ENCODE peak calls at places on chromosomes 13 and 19, in ten cellular contexts. K, G, H, D, O, T, M, B, C and Z are unnamed samples.

GRCh38 chr19:14337510-14337909 is 43.7 kb upstream of the ADGRE5 start:
- DNase-seq in K (no peak), G (peak), H (peak), D (no peak), O (no peak), T (no peak), M (no peak), B (no peak), C (no peak), Z (no peak)

GRCh38 chr19:58409010-58409790 is 751 bp downstream of the ZNF584 start:
- DNase-seq in K (no peak), G (no peak), H (no peak), D (peak), O (no peak), T (no peak), M (peak), B (no peak), C (no peak), Z (no peak)

GRCh38 chr19:40223135-40223822 is 3.2 kb downstream of the CCNP start:
- DNase-seq in K (no peak), G (peak), H (peak), D (no peak), O (no peak), T (no peak), M (no peak), B (peak), C (no peak), Z (no peak)

GRCh38 chr13:94602467-94602866 is 810 bp downstream of the GPR180 start:
- DNase-seq in K (no peak), G (no peak), H (no peak), D (no peak), O (no peak), T (no peak), M (no peak), B (no peak), C (no peak), Z (no peak)

GRCh38 chr13:107827840-107828549 is 387.3 kb downstream of the LIG4 start:
- DNase-seq in K (no peak), G (no peak), H (no peak), D (no peak), O (no peak), T (no peak), M (peak), B (no peak), C (no peak), Z (no peak)

GRCh38 chr13:90830782-90831181 is 516.7 kb upstream of the MIR17HG start:
- DNase-seq in K (no peak), G (no peak), H (no peak), D (no peak), O (no peak), T (no peak), M (no peak), B (no peak), C (no peak), Z (no peak)

GRCh38 chr13:50589139-50589538 is 254.4 kb downstream of the DLEU7 start:
- DNase-seq in K (no peak), G (no peak), H (no peak), D (no peak), O (peak), T (no peak), M (peak), B (no peak), C (no peak), Z (peak)

GRCh38 chr19:5694952-5695648 is 5.0 kb downstream of the RPL36 start:
- DNase-seq in K (no peak), G (no peak), H (no peak), D (no peak), O (no peak), T (no peak), M (no peak), B (no peak), C (no peak), Z (no peak)

GRCh38 chr19:55637534-55637933 is 3.3 kb upstream of the ZNF580 start:
- DNase-seq in K (no peak), G (no peak), H (no peak), D (no peak), O (no peak), T (no peak), M (no peak), B (no peak), C (no peak), Z (no peak)

GRCh38 chr13:110301606-110302131 is 5.3 kb downstream of the COL4A1 start:
- DNase-seq in K (no peak), G (no peak), H (no peak), D (no peak), O (peak), T (no peak), M (peak), B (no peak), C (no peak), Z (no peak)

GRCh38 chr13:80666782-80667537 is 326.0 kb upstream of the SPRY2 start:
- DNase-seq in K (no peak), G (no peak), H (no peak), D (no peak), O (no peak), T (no peak), M (peak), B (no peak), C (no peak), Z (peak)

GRCh38 chr13:75830842-75831241 is 194.7 kb downstream of the LMO7 start:
- DNase-seq in K (no peak), G (no peak), H (no peak), D (no peak), O (no peak), T (no peak), M (peak), B (no peak), C (no peak), Z (peak)

GRCh38 chr19:33502991-33503790 is 18.4 kb downstream of the PEPD start:
- DNase-seq in K (no peak), G (no peak), H (no peak), D (no peak), O (no peak), T (no peak), M (no peak), B (no peak), C (no peak), Z (no peak)

GRCh38 chr13:40494513-40494912 is 171.9 kb downstream of the FOXO1 start:
- DNase-seq in K (no peak), G (no peak), H (peak), D (no peak), O (no peak), T (no peak), M (peak), B (peak), C (no peak), Z (no peak)

GRCh38 chr13:112587767-112588489 is at the start of gene TUBGCP3:
- DNase-seq in K (peak), G (peak), H (peak), D (peak), O (peak), T (peak), M (peak), B (peak), C (peak), Z (peak)

GRCh38 chr19:41701401-41702075 is 6.9 kb upstream of the CEACAM5 start:
- DNase-seq in K (no peak), G (peak), H (no peak), D (peak), O (no peak), T (no peak), M (no peak), B (no peak), C (no peak), Z (no peak)

GRCh38 chr13:102018716-102019115 is 383.1 kb downstream of the FGF14 start:
- DNase-seq in K (no peak), G (no peak), H (no peak), D (no peak), O (no peak), T (no peak), M (no peak), B (no peak), C (no peak), Z (no peak)

GRCh38 chr13:20182231-20182846 is 10.4 kb downstream of the GJB2 start:
- DNase-seq in K (no peak), G (peak), H (peak), D (no peak), O (peak), T (no peak), M (peak), B (peak), C (peak), Z (peak)

GRCh38 chr19:45766293-45766918 is 2.6 kb downstream of the SIX5 start:
- DNase-seq in K (no peak), G (no peak), H (no peak), D (no peak), O (no peak), T (no peak), M (no peak), B (no peak), C (no peak), Z (no peak)
- H3K4me3 ChIP-seq in K (peak), G (peak), H (no peak), D (peak), O (peak), T (peak), M (peak), B (no peak), C (peak), Z (peak)

GRCh38 chr13:99930925-99931324 is 40.6 kb downstream of the ZIC5 start:
- DNase-seq in K (no peak), G (no peak), H (no peak), D (no peak), O (no peak), T (no peak), M (no peak), B (no peak), C (no peak), Z (no peak)
- H3K4me3 ChIP-seq in K (no peak), G (no peak), H (no peak), D (no peak), O (no peak), T (no peak), M (no peak), B (no peak), C (no peak), Z (no peak)

GRCh38 chr19:37470216-37470615 is 1.1 kb downstream of the ZNF570 start:
- DNase-seq in K (no peak), G (no peak), H (no peak), D (no peak), O (no peak), T (no peak), M (no peak), B (no peak), C (no peak), Z (no peak)
- H3K4me3 ChIP-seq in K (peak), G (peak), H (peak), D (no peak), O (peak), T (peak), M (no peak), B (no peak), C (peak), Z (peak)

DNA sequence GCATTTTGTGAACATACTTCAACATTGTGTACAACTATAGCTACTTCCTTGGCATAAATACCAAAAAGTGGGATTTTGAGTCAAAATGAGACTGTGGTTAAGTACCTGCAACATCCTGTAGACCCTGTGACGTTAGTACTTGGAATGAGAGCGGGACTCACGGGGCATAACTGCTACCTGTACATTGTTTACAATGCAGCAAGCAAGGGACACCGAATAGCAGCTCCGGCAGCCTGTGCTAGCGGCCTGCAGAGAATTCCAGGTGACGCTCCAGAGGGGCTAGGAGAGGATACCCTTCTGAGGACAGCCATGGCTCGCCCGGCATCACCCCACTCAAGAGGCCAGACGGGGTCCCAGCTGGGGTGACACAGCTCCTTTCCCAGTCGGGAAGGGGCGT is 821 bp upstream of the ZNF331 start:
- DNase-seq in K (no peak), G (no peak), H (no peak), D (no peak), O (no peak), T (no peak), M (no peak), B (peak), C (no peak), Z (no peak)
- H3K4me3 ChIP-seq in K (peak), G (peak), H (peak), D (peak), O (peak), T (peak), M (peak), B (peak), C (peak), Z (peak)

GRCh38 chr19:50204081-50204428 is 633 bp downstream of the MYH14 start:
- DNase-seq in K (no peak), G (no peak), H (no peak), D (no peak), O (no peak), T (no peak), M (no peak), B (no peak), C (no peak), Z (no peak)
- H3K4me3 ChIP-seq in K (peak), G (peak), H (no peak), D (peak), O (no peak), T (peak), M (no peak), B (no peak), C (peak), Z (no peak)

DNA sequence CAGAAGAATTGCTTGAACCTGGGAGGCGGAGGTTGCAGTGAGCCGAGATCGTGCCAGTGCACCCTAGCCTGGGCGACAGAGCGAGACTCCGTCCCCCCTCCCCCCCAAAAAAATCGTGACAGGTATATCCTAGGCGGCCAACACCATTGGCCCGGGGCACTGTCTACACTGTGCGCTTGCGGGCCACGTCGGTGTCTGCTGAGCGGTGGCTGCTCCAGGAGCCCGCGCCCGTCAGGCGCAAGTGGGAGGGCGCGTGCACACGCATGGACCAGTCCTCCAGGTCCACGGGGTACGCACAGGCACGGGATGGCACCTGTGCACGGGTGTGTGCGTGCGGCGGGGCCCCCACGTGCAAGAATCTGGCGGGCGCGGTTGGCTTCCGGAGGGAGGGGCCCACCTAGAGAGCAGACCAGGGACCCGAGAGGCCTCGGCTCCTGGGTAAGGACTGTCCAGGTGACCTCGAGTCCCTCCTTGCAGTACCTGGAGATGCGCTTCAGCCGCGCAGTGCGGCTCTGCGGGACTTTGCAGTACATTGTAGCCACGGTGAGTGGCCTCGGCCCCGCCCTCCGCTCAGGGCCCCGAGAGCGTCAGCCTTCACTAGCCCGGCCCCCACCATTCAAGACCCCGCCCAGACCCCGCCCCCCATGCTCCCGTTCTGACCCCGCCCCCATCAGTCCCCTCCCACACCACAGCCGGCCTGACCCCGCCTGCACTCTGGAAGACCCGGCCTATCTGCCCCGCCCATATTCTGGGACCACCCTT is 2.1 kb downstream of the SLC5A5 start:
- DNase-seq in K (no peak), G (peak), H (peak), D (no peak), O (no peak), T (no peak), M (no peak), B (peak), C (no peak), Z (no peak)
- H3K4me3 ChIP-seq in K (peak), G (peak), H (no peak), D (no peak), O (no peak), T (peak), M (peak), B (peak), C (peak), Z (no peak)

DNA sequence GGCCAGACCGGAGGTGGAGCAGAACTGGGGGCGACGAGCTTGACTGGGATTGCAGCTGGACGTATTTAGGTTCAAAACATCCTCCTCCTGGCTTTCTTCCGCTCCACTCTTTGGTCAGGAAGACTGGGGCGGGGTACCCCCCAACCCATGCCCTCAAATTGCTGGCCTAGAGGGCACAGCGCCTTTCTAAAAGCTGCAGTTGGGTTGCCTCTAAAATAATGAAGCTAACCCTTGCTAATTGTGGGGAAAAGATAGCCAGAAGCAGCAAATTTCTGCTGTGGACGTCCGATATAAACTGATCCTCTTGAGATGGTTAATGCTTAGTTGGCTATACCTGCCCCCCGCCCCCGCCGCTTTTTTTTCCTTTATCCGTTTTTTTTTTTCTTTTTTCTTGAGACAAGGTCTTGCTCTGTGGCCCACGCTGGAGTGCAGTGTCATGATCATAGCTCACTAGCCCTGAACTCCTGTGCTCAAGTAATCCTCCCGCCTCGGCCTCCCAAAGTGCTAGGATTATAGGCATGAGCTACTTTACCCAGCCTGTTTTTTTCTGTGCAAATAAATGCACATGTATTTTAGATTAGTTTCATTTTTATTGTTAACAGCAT is 759 bp upstream of the CHERP start:
- DNase-seq in K (no peak), G (no peak), H (no peak), D (no peak), O (no peak), T (no peak), M (no peak), B (no peak), C (no peak), Z (no peak)
- H3K4me3 ChIP-seq in K (peak), G (peak), H (peak), D (peak), O (peak), T (peak), M (peak), B (peak), C (peak), Z (peak)

GRCh38 chr19:49801966-49802661 is 11.0 kb downstream of the FUZ start:
- DNase-seq in K (peak), G (peak), H (no peak), D (peak), O (peak), T (peak), M (peak), B (no peak), C (peak), Z (peak)

GRCh38 chr19:49800771-49801170 is 12.3 kb downstream of the FUZ start:
- DNase-seq in K (no peak), G (no peak), H (no peak), D (no peak), O (no peak), T (no peak), M (no peak), B (no peak), C (no peak), Z (no peak)

GRCh38 chr19:49799798-49800376 is 13.2 kb downstream of the FUZ start:
- DNase-seq in K (no peak), G (no peak), H (no peak), D (no peak), O (no peak), T (no peak), M (no peak), B (no peak), C (no peak), Z (no peak)

GRCh38 chr19:49802836-49803528 is 10.1 kb downstream of the FUZ start:
- DNase-seq in K (no peak), G (no peak), H (no peak), D (no peak), O (no peak), T (no peak), M (no peak), B (no peak), C (no peak), Z (no peak)

GRCh38 chr19:49801401-49801888 is 11.6 kb downstream of the FUZ start:
- DNase-seq in K (no peak), G (no peak), H (no peak), D (no peak), O (no peak), T (no peak), M (no peak), B (no peak), C (no peak), Z (no peak)
- H3K4me3 ChIP-seq in K (no peak), G (peak), H (no peak), D (no peak), O (peak), T (peak), M (peak), B (no peak), C (peak), Z (peak)